ENCODE peak calls at places on chromosome 2, in ten cellular contexts. V is Caco-2; U is left colon; Q is transverse colon; S is G401; D is T-helper 2 cell; F is CD8-positive, alpha-beta memory T cell; H is occipital lobe; P is NCI-H2029; W is germinal center. I is an unnamed sample.

GRCh38 chr2:151367571-151367970 is 10.2 kb downstream of the TNFAIP6 start:
- DNase-seq in V (no peak), U (no peak), Q (no peak), S (no peak), D (no peak), F (no peak), H (no peak), P (no peak), W (no peak), I (no peak)

GRCh38 chr2:192298664-192299063 is 103.9 kb upstream of the TMEFF2 start:
- DNase-seq in V (no peak), U (no peak), Q (no peak), S (peak; percentile 95), D (no peak), F (no peak), H (peak; percentile 11), P (no peak), W (no peak), I (no peak)

GRCh38 chr2:62042400-62042799 is 136.9 kb downstream of the COMMD1 start:
- DNase-seq in V (no peak), U (no peak), Q (no peak), S (no peak), D (no peak), F (no peak), H (no peak), P (no peak), W (no peak), I (no peak)

GRCh38 chr2:196957881-196958525 is 31.5 kb upstream of the PGAP1 start:
- DNase-seq in V (no peak), U (no peak), Q (no peak), S (no peak), D (no peak), F (no peak), H (no peak), P (no peak), W (no peak), I (no peak)

GRCh38 chr2:16613475-16613874 is 52.2 kb downstream of the CYRIA start:
- DNase-seq in V (no peak), U (no peak), Q (no peak), S (peak; percentile 57), D (no peak), F (no peak), H (no peak), P (no peak), W (peak; percentile 57), I (no peak)

GRCh38 chr2:15623898-15624541 is 32.4 kb downstream of the DDX1 start:
- DNase-seq in V (no peak), U (no peak), Q (no peak), S (no peak), D (no peak), F (no peak), H (no peak), P (no peak), W (no peak), I (no peak)

GRCh38 chr2:13858626-13859025 is 773.9 kb upstream of the LRATD1 start:
- DNase-seq in V (no peak), U (no peak), Q (no peak), S (no peak), D (no peak), F (no peak), H (no peak), P (no peak), W (no peak), I (no peak)

GRCh38 chr2:201157694-201158093 is 25.2 kb upstream of the CASP10 start:
- DNase-seq in V (no peak), U (no peak), Q (peak; percentile 28), S (no peak), D (no peak), F (no peak), H (no peak), P (no peak), W (no peak), I (no peak)

GRCh38 chr2:47288864-47289263 is 114.1 kb upstream of the MSH2 start:
- DNase-seq in V (no peak), U (no peak), Q (no peak), S (no peak), D (no peak), F (no peak), H (no peak), P (no peak), W (no peak), I (no peak)

GRCh38 chr2:120222186-120223033 is 790 bp downstream of the TMEM185B start:
- DNase-seq in V (peak; percentile 38), U (peak; percentile 32), Q (peak; percentile 17), S (no peak), D (no peak), F (no peak), H (no peak), P (no peak), W (no peak), I (no peak)

GRCh38 chr2:196537311-196537710 is 102.2 kb upstream of the CCDC150 start:
- DNase-seq in V (no peak), U (no peak), Q (no peak), S (peak; percentile 65), D (no peak), F (no peak), H (no peak), P (no peak), W (no peak), I (no peak)

GRCh38 chr2:17051558-17051957 is 385.9 kb upstream of the CYRIA start:
- DNase-seq in V (no peak), U (no peak), Q (no peak), S (peak; percentile 9), D (no peak), F (no peak), H (no peak), P (no peak), W (no peak), I (no peak)

GRCh38 chr2:183089192-183089851 is 10.8 kb downstream of the DUSP19 start:
- DNase-seq in V (no peak), U (no peak), Q (no peak), S (no peak), D (no peak), F (no peak), H (no peak), P (peak; percentile 8), W (no peak), I (no peak)

GRCh38 chr2:212892193-212892592 is 259.2 kb downstream of the IKZF2 start:
- DNase-seq in V (no peak), U (no peak), Q (no peak), S (peak; percentile 5), D (no peak), F (no peak), H (no peak), P (no peak), W (no peak), I (no peak)

GRCh38 chr2:108593547-108594098 is 59.4 kb downstream of the LIMS1 start:
- DNase-seq in V (no peak), U (no peak), Q (no peak), S (no peak), D (no peak), F (no peak), H (no peak), P (no peak), W (no peak), I (no peak)

GRCh38 chr2:17171446-17172049 is 346.7 kb downstream of the RAD51AP2 start:
- DNase-seq in V (peak; percentile 58), U (no peak), Q (no peak), S (peak; percentile 35), D (no peak), F (no peak), H (peak; percentile 35), P (no peak), W (peak; percentile 10), I (no peak)

GRCh38 chr2:134406716-134407115 is 152.8 kb downstream of the MGAT5 start:
- DNase-seq in V (no peak), U (no peak), Q (no peak), S (no peak), D (no peak), F (no peak), H (no peak), P (no peak), W (no peak), I (no peak)

GRCh38 chr2:160321025-160321424 is 121.0 kb upstream of the ITGB6 start:
- DNase-seq in V (no peak), U (peak; percentile 43), Q (peak; percentile 43), S (no peak), D (no peak), F (no peak), H (no peak), P (no peak), W (no peak), I (no peak)

GRCh38 chr2:110773470-110773921 is 41.1 kb downstream of the ACOXL start:
- DNase-seq in V (no peak), U (peak; percentile 34), Q (peak; percentile 10), S (peak; percentile 95), D (no peak), F (no peak), H (no peak), P (peak; percentile 54), W (no peak), I (no peak)

GRCh38 chr2:147530033-147530432 is 314.8 kb upstream of the ACVR2A start:
- DNase-seq in V (no peak), U (no peak), Q (no peak), S (no peak), D (no peak), F (no peak), H (no peak), P (no peak), W (no peak), I (no peak)

GRCh38 chr2:156797832-156798231 is 361.7 kb downstream of the GPD2 start:
- DNase-seq in V (no peak), U (no peak), Q (no peak), S (no peak), D (no peak), F (no peak), H (no peak), P (peak; percentile 3), W (no peak), I (no peak)

GRCh38 chr2:3644246-3644525 is 13.8 kb upstream of the ALLC start:
- DNase-seq in V (no peak), U (no peak), Q (no peak), S (no peak), D (no peak), F (no peak), H (no peak), P (no peak), W (no peak), I (no peak)

GRCh38 chr2:108637304-108637669 is 82.0 kb upstream of the RANBP2 start:
- DNase-seq in V (no peak), U (no peak), Q (no peak), S (no peak), D (no peak), F (no peak), H (no peak), P (no peak), W (no peak), I (no peak)

GRCh38 chr2:9230881-9231280 is 24.3 kb downstream of the ASAP2 start:
- DNase-seq in V (no peak), U (no peak), Q (no peak), S (peak; percentile 65), D (no peak), F (no peak), H (no peak), P (no peak), W (no peak), I (no peak)

GRCh38 chr2:107195631-107196030 is 309.7 kb upstream of the ST6GAL2 start:
- DNase-seq in V (no peak), U (no peak), Q (no peak), S (no peak), D (no peak), F (no peak), H (no peak), P (no peak), W (no peak), I (no peak)

GRCh38 chr2:196851068-196851467 is 41.9 kb upstream of the C2orf66 start:
- DNase-seq in V (no peak), U (no peak), Q (no peak), S (no peak), D (no peak), F (no peak), H (no peak), P (no peak), W (no peak), I (no peak)

GRCh38 chr2:227610123-227610522 is 4.5 kb downstream of the SCYGR3 start:
- DNase-seq in V (no peak), U (no peak), Q (no peak), S (no peak), D (no peak), F (no peak), H (no peak), P (no peak), W (no peak), I (no peak)

GRCh38 chr2:45191972-45192371 is 182.7 kb upstream of the SIX2 start:
- DNase-seq in V (no peak), U (no peak), Q (no peak), S (no peak), D (no peak), F (no peak), H (no peak), P (no peak), W (no peak), I (no peak)

I was measured in nucleus accumbens.